ENCODE peak calls at places on chromosomes 4 and X, in four cellular contexts. One of them, this sample, is unnamed.

GRCh38 chrX:107628662-107629532 is 587 bp downstream of the PRPS1 start:
- DNase-seq in PC-9: peak; percentile 31
- DNase-seq in hepatocyte: peak; percentile 60
- DNase-seq in H9: peak; percentile 45
- DNase-seq in this sample: peak; percentile 42

GRCh38 chr4:152850377-152850776 is 70.6 kb downstream of the ARFIP1 start:
- DNase-seq in PC-9: peak; percentile 19
- DNase-seq in hepatocyte: peak; percentile 13
- DNase-seq in H9: peak; percentile 80
- DNase-seq in this sample: peak; percentile 24

GRCh38 chr4:105765690-105766407 is 57.3 kb downstream of the GSTCD start:
- DNase-seq in H9: peak; percentile 39
- DNase-seq in hepatocyte: peak; percentile 44
- DNase-seq in PC-9: peak; percentile 28
- DNase-seq in this sample: no peak

GRCh38 chr4:42636591-42636990 is 20.3 kb downstream of the ATP8A1 start:
- DNase-seq in H9: no peak
- DNase-seq in PC-9: no peak
- DNase-seq in hepatocyte: no peak
- DNase-seq in this sample: no peak

GRCh38 chr4:89420507-89420906 is 112.9 kb upstream of the GPRIN3 start:
- DNase-seq in hepatocyte: no peak
- DNase-seq in PC-9: no peak
- DNase-seq in H9: no peak
- DNase-seq in this sample: no peak

GRCh38 chrX:10619311-10620015 is 922 bp downstream of the MID1 start:
- DNase-seq in PC-9: no peak
- DNase-seq in hepatocyte: no peak
- DNase-seq in H9: no peak
- DNase-seq in this sample: peak; percentile 16

GRCh38 chrX:106415276-106415895 is 196.4 kb upstream of the RADX start:
- DNase-seq in hepatocyte: peak; percentile 51
- DNase-seq in PC-9: peak; percentile 6
- DNase-seq in H9: no peak
- DNase-seq in this sample: peak; percentile 22

GRCh38 chr4:158195297-158195696 is 15.0 kb upstream of the TMEM144 start:
- DNase-seq in hepatocyte: no peak
- DNase-seq in H9: no peak
- DNase-seq in PC-9: no peak
- DNase-seq in this sample: no peak

GRCh38 chrX:46636223-46636622 is 62.7 kb downstream of the CHST7 start:
- DNase-seq in hepatocyte: no peak
- DNase-seq in PC-9: no peak
- DNase-seq in H9: no peak
- DNase-seq in this sample: no peak

GRCh38 chr4:59936566-59936965 is 1263.6 kb upstream of the ADGRL3 start:
- DNase-seq in H9: no peak
- DNase-seq in hepatocyte: no peak
- DNase-seq in PC-9: no peak
- DNase-seq in this sample: no peak

GRCh38 chr4:127049506-127049905 is 583.3 kb upstream of the INTU start:
- DNase-seq in hepatocyte: no peak
- DNase-seq in H9: no peak
- DNase-seq in PC-9: no peak
- DNase-seq in this sample: no peak

GRCh38 chr4:26803462-26803861 is 57.2 kb upstream of the STIM2 start:
- DNase-seq in hepatocyte: no peak
- DNase-seq in H9: peak; percentile 34
- DNase-seq in PC-9: no peak
- DNase-seq in this sample: no peak

GRCh38 chrX:43450355-43450754 is 205.7 kb upstream of the MAOA start:
- DNase-seq in hepatocyte: no peak
- DNase-seq in H9: peak; percentile 31
- DNase-seq in PC-9: no peak
- DNase-seq in this sample: no peak

GRCh38 chr4:1201851-1202525 is 29.6 kb upstream of the SPON2 start:
- DNase-seq in hepatocyte: peak; percentile 69
- DNase-seq in PC-9: no peak
- DNase-seq in H9: no peak
- DNase-seq in this sample: no peak

GRCh38 chr4:142940614-142941013 is 94.5 kb upstream of the INPP4B start:
- DNase-seq in hepatocyte: no peak
- DNase-seq in PC-9: no peak
- DNase-seq in H9: no peak
- DNase-seq in this sample: no peak

GRCh38 chr4:6992728-6993655 is 50.2 kb upstream of the TADA2B start:
- DNase-seq in H9: no peak
- DNase-seq in hepatocyte: no peak
- DNase-seq in PC-9: peak; percentile 40
- DNase-seq in this sample: no peak

GRCh38 chr4:48340276-48340904 is 939 bp upstream of the SLAIN2 start:
- DNase-seq in H9: no peak
- DNase-seq in hepatocyte: peak; percentile 75
- DNase-seq in PC-9: no peak
- DNase-seq in this sample: no peak

GRCh38 chr4:16289872-16290554 is 63.7 kb upstream of the TAPT1 start:
- DNase-seq in hepatocyte: peak; percentile 51
- DNase-seq in H9: no peak
- DNase-seq in PC-9: no peak
- DNase-seq in this sample: peak; percentile 35

GRCh38 chrX:51893931-51894696 is 691 bp downstream of the MAGED1 start:
- DNase-seq in PC-9: peak; percentile 8
- DNase-seq in hepatocyte: peak; percentile 60
- DNase-seq in H9: no peak
- DNase-seq in this sample: no peak

GRCh38 chr4:151276787-151277557 is at the start of gene PRSS48:
- DNase-seq in H9: peak; percentile 93
- DNase-seq in PC-9: peak; percentile 56
- DNase-seq in hepatocyte: peak; percentile 68
- DNase-seq in this sample: peak; percentile 69

GRCh38 chrX:13520931-13521330 is 48.5 kb upstream of the EGFL6 start:
- DNase-seq in hepatocyte: no peak
- DNase-seq in H9: no peak
- DNase-seq in PC-9: no peak
- DNase-seq in this sample: no peak

GRCh38 chrX:119695535-119696050 is 2.6 kb upstream of the SEPTIN6 start:
- DNase-seq in hepatocyte: no peak
- DNase-seq in PC-9: no peak
- DNase-seq in H9: no peak
- DNase-seq in this sample: no peak
- TF ChIP-seq CTCF in hepatocyte: no peak
- TF ChIP-seq CTCF in PC-9: no peak
- TF ChIP-seq CTCF in H9: no peak
- TF ChIP-seq CTCF in this sample: no peak

GRCh38 chrX:16096131-16096530 is 27.2 kb upstream of the GRPR start:
- DNase-seq in hepatocyte: no peak
- DNase-seq in H9: peak; percentile 37
- DNase-seq in PC-9: no peak
- DNase-seq in this sample: no peak
- TF ChIP-seq CTCF in hepatocyte: no peak
- TF ChIP-seq CTCF in H9: no peak
- TF ChIP-seq CTCF in PC-9: no peak
- TF ChIP-seq CTCF in this sample: no peak

GRCh38 chr4:91198951-91199350 is 1071.8 kb downstream of the CCSER1 start:
- DNase-seq in H9: no peak
- DNase-seq in PC-9: no peak
- DNase-seq in hepatocyte: no peak
- DNase-seq in this sample: no peak
- TF ChIP-seq CTCF in H9: no peak
- TF ChIP-seq CTCF in PC-9: no peak
- TF ChIP-seq CTCF in hepatocyte: no peak
- TF ChIP-seq CTCF in this sample: no peak

DNA sequence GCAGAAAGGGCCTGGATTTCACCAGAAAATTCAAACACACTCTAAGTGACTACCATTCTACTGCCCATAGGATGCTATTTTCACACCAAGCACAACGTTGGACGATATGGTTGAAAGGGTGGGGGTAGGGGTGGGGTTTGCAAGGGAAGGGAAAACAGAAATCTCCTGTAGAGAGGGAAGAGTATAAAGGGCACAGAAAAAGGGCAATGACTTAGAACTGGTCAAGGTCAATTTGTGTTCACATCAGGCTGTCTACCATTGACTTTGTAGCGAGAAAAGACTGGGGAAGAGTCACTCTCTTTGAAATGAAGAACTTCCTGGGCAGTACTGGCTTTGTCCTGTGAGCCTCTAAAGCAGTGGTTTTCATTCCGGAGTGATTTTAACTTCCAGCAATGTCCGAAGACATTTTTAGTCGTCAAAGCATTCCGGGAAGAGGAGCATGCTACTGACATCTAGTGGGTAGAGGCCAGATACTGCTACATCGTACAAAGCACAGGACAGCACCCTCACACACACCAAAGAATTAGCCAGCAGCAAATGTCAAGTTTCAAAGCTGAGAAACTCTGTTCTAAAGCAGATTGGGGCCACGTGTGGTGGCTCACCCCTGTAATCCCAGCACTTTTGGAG is 48.4 kb upstream of the SLC7A3 start:
- DNase-seq in PC-9: peak; percentile 0
- DNase-seq in H9: peak; percentile 50
- DNase-seq in hepatocyte: peak; percentile 51
- DNase-seq in this sample: no peak
- TF ChIP-seq CTCF in PC-9: no peak
- TF ChIP-seq CTCF in H9: peak; percentile 60
- TF ChIP-seq CTCF in hepatocyte: peak; percentile 43
- TF ChIP-seq CTCF in this sample: no peak

GRCh38 chr4:107757293-107757692 is 37.3 kb upstream of the PAPSS1 start:
- DNase-seq in PC-9: no peak
- DNase-seq in hepatocyte: no peak
- DNase-seq in H9: no peak
- DNase-seq in this sample: no peak

GRCh38 chr4:107757860-107758476 is 37.9 kb upstream of the PAPSS1 start:
- DNase-seq in hepatocyte: peak; percentile 43
- DNase-seq in PC-9: no peak
- DNase-seq in H9: no peak
- DNase-seq in this sample: no peak

GRCh38 chr4:107755841-107756356 is 35.9 kb upstream of the PAPSS1 start:
- DNase-seq in H9: peak; percentile 33
- DNase-seq in hepatocyte: no peak
- DNase-seq in PC-9: no peak
- DNase-seq in this sample: no peak

DNA sequence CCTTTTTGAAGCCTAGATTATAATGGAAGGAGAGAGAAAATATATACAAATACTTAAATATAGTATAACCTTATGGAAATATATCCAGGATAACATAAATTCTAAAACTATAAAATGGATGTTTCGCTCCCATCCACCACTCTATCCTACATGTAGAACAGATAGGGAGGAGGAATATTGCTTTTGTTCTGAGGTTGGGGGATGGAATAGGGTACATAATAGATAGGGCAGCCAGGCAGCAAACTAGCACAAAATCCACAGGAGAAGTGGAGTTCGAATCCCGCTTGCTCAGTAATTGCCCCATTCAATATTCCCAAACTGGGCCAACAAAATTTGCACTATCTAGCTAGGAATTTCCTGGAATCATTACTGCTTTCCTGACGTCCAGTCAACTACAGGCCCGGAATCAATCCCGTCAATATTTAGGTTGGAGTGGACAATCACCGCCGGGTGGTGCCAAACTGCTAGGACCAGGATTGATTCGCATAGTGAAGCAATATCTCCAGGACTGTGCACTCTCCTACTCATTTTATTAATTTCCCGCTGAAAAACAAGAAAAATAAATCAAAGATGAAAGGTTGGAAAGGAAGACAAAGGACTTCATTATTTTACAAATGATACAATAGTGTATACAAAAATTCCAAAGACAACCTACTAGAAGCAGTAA is 40.4 kb upstream of the PAPSS1 start:
- DNase-seq in hepatocyte: peak; percentile 28
- DNase-seq in H9: no peak
- DNase-seq in PC-9: no peak
- DNase-seq in this sample: no peak
- TF ChIP-seq CTCF in hepatocyte: peak; percentile 26
- TF ChIP-seq CTCF in H9: peak; percentile 44
- TF ChIP-seq CTCF in PC-9: peak; percentile 33
- TF ChIP-seq CTCF in this sample: no peak

This sample was measured in GM13976.